ENCODE peak calls at places on chromosomes 12 and 14, in seven cellular contexts. R, T, I, X, B, J and S are unnamed samples.

GRCh38 chr12:42270596-42270995 is 32.5 kb upstream of the YAF2 start:
- DNase-seq in R (no peak), T (no peak), I (no peak), X (no peak), B (no peak), J (no peak), S (no peak)

GRCh38 chr14:30277268-30277667 is 281.7 kb upstream of the G2E3 start:
- DNase-seq in R (no peak), T (no peak), I (no peak), X (no peak), B (no peak), J (no peak), S (no peak)

GRCh38 chr14:21003788-21004346 is 4.8 kb downstream of the SLC39A2 start:
- DNase-seq in R (no peak), T (peak), I (no peak), X (no peak), B (no peak), J (no peak), S (no peak)

GRCh38 chr14:96297000-96297399 is 41.0 kb downstream of the BDKRB1 start:
- DNase-seq in R (no peak), T (no peak), I (peak), X (no peak), B (no peak), J (no peak), S (no peak)

GRCh38 chr12:9064815-9065606 is 50.7 kb downstream of the A2M start:
- DNase-seq in R (peak), T (peak), I (no peak), X (peak), B (peak), J (peak), S (peak)

GRCh38 chr12:31923063-31923412 is 36.2 kb upstream of the RESF1 start:
- DNase-seq in R (no peak), T (no peak), I (no peak), X (no peak), B (no peak), J (no peak), S (no peak)

GRCh38 chr12:89709994-89710872 is 1.6 kb upstream of the ATP2B1 start:
- DNase-seq in R (peak), T (peak), I (peak), X (no peak), B (no peak), J (no peak), S (no peak)

GRCh38 chr12:124442281-124442680 is 125.1 kb downstream of the NCOR2 start:
- DNase-seq in R (no peak), T (no peak), I (no peak), X (no peak), B (no peak), J (no peak), S (no peak)

GRCh38 chr12:122012184-122012583 is 9.5 kb upstream of the BCL7A start:
- DNase-seq in R (no peak), T (no peak), I (no peak), X (no peak), B (no peak), J (no peak), S (no peak)

GRCh38 chr14:93032301-93032929 is 83.3 kb downstream of the ITPK1 start:
- DNase-seq in R (no peak), T (no peak), I (no peak), X (no peak), B (no peak), J (no peak), S (no peak)

GRCh38 chr14:71431169-71431525 is 501.1 kb upstream of the RGS6 start:
- DNase-seq in R (no peak), T (no peak), I (no peak), X (no peak), B (no peak), J (no peak), S (no peak)

GRCh38 chr14:88005050-88005481 is at the start of gene GPR65:
- DNase-seq in R (no peak), T (no peak), I (no peak), X (no peak), B (no peak), J (no peak), S (no peak)

DNA sequence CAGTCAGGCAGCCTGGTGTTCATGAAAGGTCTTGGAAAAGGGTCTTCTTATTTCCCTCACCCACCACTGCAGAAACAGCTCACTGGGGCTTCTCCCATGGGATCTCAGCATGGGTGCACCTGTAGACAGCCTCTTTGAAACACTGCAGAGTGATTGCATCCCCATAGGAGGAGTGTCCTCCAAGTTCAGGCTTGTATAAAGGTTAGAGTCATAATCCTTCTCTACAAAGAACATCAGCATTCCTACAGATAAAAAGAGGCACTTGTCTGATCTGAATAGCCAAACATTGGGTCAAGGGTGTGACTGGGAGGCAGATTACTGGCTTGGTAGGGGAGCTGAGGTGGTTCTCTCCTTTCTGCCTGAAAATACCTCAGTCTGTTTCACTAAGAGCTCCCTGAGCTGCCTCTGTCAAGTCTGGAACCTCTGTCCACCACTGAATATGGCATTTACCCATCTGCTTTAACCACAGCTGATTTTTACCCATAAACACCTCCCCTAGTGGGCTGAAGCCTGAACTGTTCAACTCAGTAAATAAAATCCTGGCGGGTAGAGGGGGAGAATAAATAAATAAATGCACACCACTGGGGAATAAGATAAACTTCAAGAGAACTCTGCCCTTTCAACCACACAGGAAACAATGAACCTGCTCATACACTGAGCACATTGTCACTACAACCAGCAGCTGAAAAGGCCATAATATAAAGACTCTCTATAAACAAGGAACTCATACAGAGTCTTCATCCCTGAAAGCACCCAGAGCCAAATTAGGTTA is 120.7 kb upstream of the SCAF11 start:
- DNase-seq in R (no peak), T (no peak), I (no peak), X (no peak), B (no peak), J (peak), S (no peak)
- H3K27ac ChIP-seq in R (no peak), T (no peak), I (no peak), X (no peak), B (no peak), J (no peak), S (peak)

DNA sequence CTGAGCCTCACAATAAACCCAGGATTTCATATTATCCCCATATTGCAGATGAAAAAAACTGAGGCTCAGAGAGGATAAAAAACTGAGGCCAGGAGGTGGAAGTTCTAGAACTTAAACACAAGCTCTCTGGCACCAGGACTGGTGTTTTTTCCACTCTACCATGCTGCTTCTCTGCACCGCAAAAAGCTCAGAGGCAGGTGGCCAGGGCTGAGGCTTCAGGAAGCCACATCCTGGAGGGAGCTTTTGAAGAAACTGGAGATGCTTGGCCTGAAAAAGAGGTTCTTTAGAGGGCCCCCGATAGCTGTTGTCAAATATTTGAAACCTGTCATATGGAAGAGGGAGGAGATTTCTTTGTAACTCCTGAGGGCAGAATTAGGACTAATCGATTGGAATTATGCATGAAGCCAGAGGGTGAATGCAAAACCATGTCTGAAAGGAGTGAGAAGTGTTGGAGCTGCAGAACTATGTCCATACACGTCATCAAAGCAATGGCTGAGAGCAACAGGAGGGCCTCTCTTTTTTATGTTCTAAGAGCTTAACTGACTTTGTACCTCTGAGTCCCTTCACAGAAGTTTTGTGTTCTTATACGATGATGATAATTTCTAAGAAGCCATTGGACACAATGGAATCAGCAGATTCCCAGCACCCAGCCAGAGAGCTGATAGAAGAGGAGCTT is 448.6 kb downstream of the FUT8 start:
- DNase-seq in R (no peak), T (no peak), I (no peak), X (no peak), B (no peak), J (no peak), S (no peak)
- H3K27ac ChIP-seq in R (no peak), T (no peak), I (no peak), X (no peak), B (no peak), J (no peak), S (no peak)

DNA sequence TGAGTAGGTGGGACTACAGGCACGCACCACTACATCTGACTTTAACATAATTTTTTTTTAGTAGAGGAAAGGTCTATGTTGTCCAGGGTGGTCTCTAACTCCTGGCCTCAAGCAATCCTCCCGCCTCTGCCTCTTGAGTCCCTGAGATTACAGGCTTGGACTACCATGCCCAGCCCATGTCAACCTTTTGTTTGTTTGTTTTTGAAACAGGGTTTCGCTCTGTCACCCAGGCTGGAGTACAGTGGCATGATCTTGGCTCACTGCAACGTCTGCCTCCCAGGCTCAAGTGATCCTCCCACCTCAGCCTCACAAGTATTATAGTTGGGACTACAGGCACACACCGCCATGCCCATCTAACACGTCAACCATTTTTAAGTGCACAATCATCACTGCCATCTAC is 29.2 kb downstream of the PITPNM2 start:
- DNase-seq in R (no peak), T (no peak), I (no peak), X (no peak), B (no peak), J (no peak), S (no peak)
- H3K27ac ChIP-seq in R (no peak), T (no peak), I (no peak), X (no peak), B (no peak), J (no peak), S (no peak)

DNA sequence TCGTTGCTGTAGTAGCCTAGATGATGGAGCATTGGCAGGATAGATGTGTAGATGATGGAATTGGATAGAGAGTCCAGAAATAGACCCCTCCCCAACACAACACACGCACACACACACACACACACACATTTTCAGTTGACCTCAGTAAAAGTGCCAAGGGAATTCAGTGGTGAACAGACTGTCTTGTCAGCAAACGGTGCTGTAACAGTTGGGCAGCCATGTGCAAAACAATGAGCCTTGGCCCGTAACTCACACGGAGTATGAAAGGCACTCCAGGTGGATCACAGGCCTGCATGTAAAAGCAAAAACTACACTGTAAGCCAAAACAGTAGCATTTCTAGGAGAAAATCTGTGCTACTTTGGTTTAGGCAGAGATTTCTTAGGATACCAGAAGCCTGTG is 87.8 kb downstream of the DDX51 start:
- DNase-seq in R (no peak), T (no peak), I (no peak), X (no peak), B (no peak), J (no peak), S (no peak)
- H3K27ac ChIP-seq in R (no peak), T (no peak), I (no peak), X (no peak), B (no peak), J (no peak), S (no peak)

DNA sequence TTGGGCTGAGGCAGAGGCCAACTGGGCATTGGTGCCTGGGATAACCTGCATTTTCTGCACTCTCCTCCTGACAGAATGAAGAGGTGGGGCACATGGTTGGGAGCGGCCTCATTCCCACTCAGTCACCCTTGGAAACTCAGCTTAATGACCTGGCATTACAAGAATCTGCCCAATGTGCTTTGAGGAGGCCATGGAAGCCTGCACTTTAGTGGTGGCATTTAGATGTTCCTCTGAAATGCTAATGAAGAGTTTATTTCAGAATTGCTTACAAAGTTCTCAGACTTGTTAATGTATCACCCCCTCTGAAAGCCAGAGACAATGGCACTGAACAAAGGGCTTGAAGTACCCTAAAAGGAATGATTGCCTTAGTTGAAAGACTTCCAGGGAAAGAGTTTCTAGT is 71.4 kb upstream of the PARP11 start:
- DNase-seq in R (no peak), T (peak), I (no peak), X (no peak), B (no peak), J (no peak), S (no peak)
- H3K27ac ChIP-seq in R (no peak), T (peak), I (no peak), X (no peak), B (no peak), J (no peak), S (no peak)